ENCODE peak calls at places on chromosomes 6 and 20, in four cellular contexts. R is choroid plexus epithelial cell, I is RCC 7860, D is NCI-H1417. Y is an unnamed sample.

GRCh38 chr6:53647437-53648094 is 18.0 kb downstream of the KLHL31 start:
- DNase-seq in R (peak), I (no peak), D (no peak), Y (no peak)

GRCh38 chr6:157148391-157149323 is 174.7 kb downstream of the TMEM242 start:
- DNase-seq in R (peak), I (peak), D (no peak), Y (no peak)

GRCh38 chr6:125791151-125791819 is 525 bp downstream of the NCOA7 start:
- DNase-seq in R (peak), I (peak), D (peak), Y (peak)

GRCh38 chr6:47967843-47968242 is 143.2 kb downstream of the PTCHD4 start:
- DNase-seq in R (no peak), I (no peak), D (no peak), Y (no peak)

GRCh38 chr6:1612386-1612893 is 2.7 kb downstream of the FOXC1 start:
- DNase-seq in R (no peak), I (no peak), D (no peak), Y (no peak)

GRCh38 chr20:33083544-33084340 is 4.3 kb downstream of the BPIFB4 start:
- DNase-seq in R (no peak), I (no peak), D (no peak), Y (no peak)

GRCh38 chr6:135163440-135163738 is 17.7 kb upstream of the MYB start:
- DNase-seq in R (no peak), I (no peak), D (no peak), Y (no peak)

GRCh38 chr20:1813101-1813529 is 82.1 kb upstream of the SIRPA start:
- DNase-seq in R (peak), I (peak), D (no peak), Y (no peak)

GRCh38 chr20:34534391-34535165 is 18.4 kb downstream of the DYNLRB1 start:
- DNase-seq in R (no peak), I (no peak), D (no peak), Y (no peak)

GRCh38 chr6:21438237-21438985 is 155.1 kb upstream of the SOX4 start:
- DNase-seq in R (no peak), I (no peak), D (no peak), Y (no peak)

GRCh38 chr6:81753709-81754678 is 1.5 kb upstream of the TENT5A start:
- DNase-seq in R (peak), I (peak), D (peak), Y (peak)

GRCh38 chr20:19769516-19769915 is 11.5 kb downstream of the RIN2 start:
- DNase-seq in R (no peak), I (no peak), D (no peak), Y (no peak)

GRCh38 chr20:54345301-54345724 is 130.1 kb upstream of the DOK5 start:
- DNase-seq in R (peak), I (peak), D (no peak), Y (no peak)

GRCh38 chr20:36917943-36918342 is 33.6 kb downstream of the SAMHD1 start:
- DNase-seq in R (no peak), I (no peak), D (no peak), Y (no peak)

GRCh38 chr6:32790306-32790705 is 26.5 kb downstream of the HLA-DOB start:
- DNase-seq in R (no peak), I (no peak), D (no peak), Y (no peak)

GRCh38 chr6:45255434-45255833 is 72.7 kb upstream of the RUNX2 start:
- DNase-seq in R (no peak), I (no peak), D (no peak), Y (no peak)

GRCh38 chr20:63132131-63132714 is 83.7 kb downstream of the YTHDF1 start:
- DNase-seq in R (no peak), I (no peak), D (no peak), Y (no peak)

GRCh38 chr20:15848126-15848525 is 725.1 kb downstream of the KIF16B start:
- DNase-seq in R (no peak), I (no peak), D (no peak), Y (no peak)

GRCh38 chr6:129353067-129353466 is 356.9 kb downstream of the ARHGAP18 start:
- DNase-seq in R (no peak), I (no peak), D (no peak), Y (no peak)

GRCh38 chr6:146336200-146336599 is 207.4 kb upstream of the RAB32 start:
- DNase-seq in R (peak), I (no peak), D (no peak), Y (no peak)

GRCh38 chr20:64203037-64203777 is 39.0 kb downstream of the MYT1 start:
- DNase-seq in R (no peak), I (no peak), D (no peak), Y (no peak)

GRCh38 chr6:98678481-98678880 is 155.9 kb upstream of the POU3F2 start:
- DNase-seq in R (no peak), I (no peak), D (no peak), Y (no peak)

GRCh38 chr6:43428112-43428570 is 800 bp downstream of the ABCC10 start:
- DNase-seq in R (peak), I (no peak), D (no peak), Y (no peak)

GRCh38 chr20:24754691-24755090 is 194.4 kb upstream of the CST7 start:
- DNase-seq in R (no peak), I (no peak), D (no peak), Y (no peak)

GRCh38 chr6:7759319-7759718 is 33.4 kb downstream of the BMP6 start:
- DNase-seq in R (no peak), I (no peak), D (no peak), Y (no peak)

GRCh38 chr6:112253505-112253841 is 894 bp downstream of the LAMA4 start:
- DNase-seq in R (peak), I (no peak), D (peak), Y (no peak)

GRCh38 chr20:11128131-11128831 is 454.5 kb upstream of the JAG1 start:
- DNase-seq in R (peak), I (no peak), D (no peak), Y (no peak)

Y was measured in COR-L47.